ENCODE peak calls at places on chromosome 5, in five cellular contexts. F, X, W, O and R are unnamed samples.

GRCh38 chr5:113806823-113807222 is 293.3 kb downstream of the YTHDC2 start:
- DNase-seq in F (no peak), X (no peak), W (no peak), O (no peak), R (no peak)

GRCh38 chr5:134095887-134096589 is 18.4 kb upstream of the TCF7 start:
- DNase-seq in F (no peak), X (no peak), W (no peak), O (no peak), R (no peak)

GRCh38 chr5:434443-435146 is 8.4 kb upstream of the EXOC3 start:
- DNase-seq in F (peak), X (no peak), W (no peak), O (no peak), R (no peak)

GRCh38 chr5:949275-949543 is 56.5 kb downstream of the TRIP13 start:
- DNase-seq in F (no peak), X (no peak), W (no peak), O (no peak), R (no peak)

GRCh38 chr5:17069995-17070405 is 133.9 kb upstream of the MYO10 start:
- DNase-seq in F (no peak), X (no peak), W (no peak), O (no peak), R (no peak)

GRCh38 chr5:103890313-103890712 is 327.7 kb upstream of the NUDT12 start:
- DNase-seq in F (no peak), X (no peak), W (no peak), O (no peak), R (no peak)

GRCh38 chr5:111548312-111548930 is 36.1 kb upstream of the STARD4 start:
- DNase-seq in F (no peak), X (no peak), W (no peak), O (no peak), R (no peak)

GRCh38 chr5:78964889-78965288 is 20.2 kb downstream of the ARSB start:
- DNase-seq in F (no peak), X (no peak), W (no peak), O (no peak), R (no peak)

GRCh38 chr5:175464414-175465233 is 13.7 kb upstream of the SFXN1 start:
- DNase-seq in F (no peak), X (peak), W (peak), O (no peak), R (peak)

GRCh38 chr5:54881286-54882005 is 103.9 kb downstream of the ESM1 start:
- DNase-seq in F (no peak), X (no peak), W (no peak), O (no peak), R (no peak)

GRCh38 chr5:150544606-150545219 is 36.8 kb downstream of the NDST1 start:
- DNase-seq in F (peak), X (peak), W (peak), O (peak), R (peak)

GRCh38 chr5:50744761-50745160 is 78.3 kb downstream of the PARP8 start:
- DNase-seq in F (no peak), X (no peak), W (no peak), O (peak), R (no peak)

GRCh38 chr5:180315762-180316212 is 23.9 kb upstream of the MAPK9 start:
- DNase-seq in F (no peak), X (peak), W (peak), O (peak), R (peak)

GRCh38 chr5:44932922-44933585 is 124.3 kb downstream of the MRPS30 start:
- DNase-seq in F (no peak), X (no peak), W (no peak), O (peak), R (no peak)

GRCh38 chr5:164336906-164337305 is 831.5 kb downstream of the MAT2B start:
- DNase-seq in F (no peak), X (no peak), W (no peak), O (no peak), R (no peak)

GRCh38 chr5:62093981-62094380 is 212.0 kb upstream of the KIF2A start:
- DNase-seq in F (no peak), X (no peak), W (no peak), O (no peak), R (peak)

GRCh38 chr5:24177821-24178220 is 467.0 kb downstream of the CDH10 start:
- DNase-seq in F (no peak), X (no peak), W (no peak), O (no peak), R (peak)

GRCh38 chr5:16673241-16673998 is 56.6 kb upstream of the RETREG1 start:
- DNase-seq in F (no peak), X (no peak), W (no peak), O (no peak), R (no peak)

GRCh38 chr5:139649082-139649991 is 1.2 kb downstream of the CXXC5 start:
- DNase-seq in F (no peak), X (no peak), W (no peak), O (no peak), R (peak)

GRCh38 chr5:180606215-180606785 is 15.0 kb upstream of the SCGB3A1 start:
- DNase-seq in F (no peak), X (no peak), W (no peak), O (no peak), R (peak)

GRCh38 chr5:133109655-133110483 is 58.1 kb downstream of the HSPA4 start:
- DNase-seq in F (no peak), X (no peak), W (no peak), O (no peak), R (no peak)

GRCh38 chr5:107154598-107154997 is 516.1 kb downstream of the EFNA5 start:
- DNase-seq in F (no peak), X (no peak), W (no peak), O (no peak), R (no peak)

GRCh38 chr5:57215629-57216195 is 41.9 kb downstream of the GPBP1 start:
- DNase-seq in F (no peak), X (no peak), W (no peak), O (no peak), R (no peak)

GRCh38 chr5:146426853-146427618 is 20.1 kb upstream of the TCERG1 start:
- DNase-seq in F (no peak), X (no peak), W (no peak), O (peak), R (no peak)

GRCh38 chr5:42399702-42400101 is 23.5 kb upstream of the GHR start:
- DNase-seq in F (no peak), X (no peak), W (no peak), O (no peak), R (no peak)

GRCh38 chr5:108830705-108831276 is 83.1 kb downstream of the FER start:
- DNase-seq in F (no peak), X (no peak), W (no peak), O (no peak), R (no peak)

GRCh38 chr5:1554410-1554967 is 30.7 kb upstream of the LPCAT1 start:
- DNase-seq in F (no peak), X (no peak), W (no peak), O (no peak), R (no peak)

GRCh38 chr5:25716680-25717079 is 1071.9 kb upstream of the CDH10 start:
- DNase-seq in F (no peak), X (no peak), W (no peak), O (no peak), R (no peak)

GRCh38 chr5:171924493-171925122 is 81.8 kb downstream of the FBXW11 start:
- DNase-seq in F (no peak), X (no peak), W (no peak), O (no peak), R (peak)

GRCh38 chr5:154138701-154139100 is 51.8 kb upstream of the GALNT10 start:
- DNase-seq in F (no peak), X (peak), W (no peak), O (no peak), R (peak)

GRCh38 chr5:149210229-149210628 is 61.4 kb upstream of the AFAP1L1 start:
- DNase-seq in F (no peak), X (no peak), W (no peak), O (no peak), R (peak)

GRCh38 chr5:95048633-95049032 is 236.3 kb downstream of the MCTP1 start:
- DNase-seq in F (no peak), X (no peak), W (no peak), O (no peak), R (no peak)

GRCh38 chr5:91007780-91008402 is 375.2 kb downstream of the ARRDC3 start:
- DNase-seq in F (no peak), X (peak), W (no peak), O (no peak), R (no peak)

GRCh38 chr5:9851458-9851857 is 221.3 kb upstream of the TAS2R1 start:
- DNase-seq in F (no peak), X (no peak), W (no peak), O (no peak), R (peak)

GRCh38 chr5:111720333-111720890 is 36.6 kb downstream of the NREP start:
- DNase-seq in F (no peak), X (no peak), W (no peak), O (no peak), R (no peak)

GRCh38 chr5:67106626-67107342 is 89.8 kb downstream of the CD180 start:
- DNase-seq in F (no peak), X (no peak), W (no peak), O (no peak), R (no peak)

GRCh38 chr5:169695919-169696490 is 58.9 kb downstream of the DOCK2 start:
- DNase-seq in F (no peak), X (no peak), W (no peak), O (no peak), R (peak)